ENCODE peak calls at places on chromosomes 13 and 19, in six cellular contexts. K is tibial nerve, G is spleen, A is Peyer's patch, U is uterus, S is stomach. R is an unnamed sample.

GRCh38 chr13:59413121-59413520 is 750.6 kb downstream of the DIAPH3 start:
- DNase-seq in A (no peak), G (no peak), U (no peak), K (no peak), S (no peak), R (no peak)

GRCh38 chr19:2507109-2507508 is 31.2 kb downstream of the GADD45B start:
- DNase-seq in S (peak), K (no peak), A (no peak), G (no peak), U (no peak), R (peak)

GRCh38 chr13:30224732-30225131 is 82.6 kb downstream of the KATNAL1 start:
- DNase-seq in G (no peak), A (no peak), K (no peak), U (no peak), S (no peak), R (no peak)

GRCh38 chr13:75263741-75264407 is 218.1 kb downstream of the TBC1D4 start:
- DNase-seq in A (no peak), G (no peak), U (no peak), S (no peak), K (no peak), R (no peak)

GRCh38 chr13:51942189-51942588 is 69.1 kb downstream of the ATP7B start:
- DNase-seq in S (peak), K (no peak), G (no peak), U (no peak), A (no peak), R (no peak)

GRCh38 chr19:20367811-20368294 is 197.7 kb downstream of the ZNF737 start:
- DNase-seq in K (no peak), S (peak), U (no peak), G (no peak), A (no peak), R (peak)

GRCh38 chr19:38658462-38659306 is 11.2 kb downstream of the ACTN4 start:
- DNase-seq in S (peak), G (no peak), U (peak), A (no peak), K (no peak), R (peak)

GRCh38 chr13:77565635-77566034 is 30.1 kb downstream of the SCEL start:
- DNase-seq in A (no peak), S (no peak), U (no peak), G (no peak), K (no peak), R (no peak)

GRCh38 chr19:29287061-29287460 is 74.1 kb upstream of the UQCRFS1 start:
- DNase-seq in U (no peak), A (no peak), G (no peak), K (no peak), S (no peak), R (no peak)

GRCh38 chr13:106899444-106899843 is 331.5 kb upstream of the ARGLU1 start:
- DNase-seq in S (no peak), K (no peak), G (no peak), U (no peak), A (no peak), R (no peak)

GRCh38 chr13:32823597-32823996 is 192.6 kb upstream of the KL start:
- DNase-seq in A (no peak), K (no peak), G (no peak), U (no peak), S (no peak), R (no peak)

GRCh38 chr19:14440049-14440448 is 6.9 kb downstream of the PKN1 start:
- DNase-seq in U (peak), G (peak), A (peak), S (peak), K (peak), R (peak)

GRCh38 chr13:77896536-77896935 is 22.1 kb downstream of the EDNRB start:
- DNase-seq in S (no peak), K (peak), U (peak), A (no peak), G (no peak), R (peak)

GRCh38 chr19:54207908-54208783 is 7.5 kb downstream of the RPS9 start:
- DNase-seq in A (peak), S (peak), G (peak), K (peak), U (peak), R (peak)

GRCh38 chr13:113009743-113010509 is 40.9 kb downstream of the MCF2L start:
- DNase-seq in U (no peak), K (no peak), G (no peak), A (no peak), S (no peak), R (no peak)

GRCh38 chr13:102392810-102393209 is 9.0 kb downstream of the FGF14 start:
- DNase-seq in K (no peak), U (no peak), G (no peak), S (no peak), A (no peak), R (no peak)

GRCh38 chr13:44181938-44182337 is 191.7 kb upstream of the SERP2 start:
- DNase-seq in S (no peak), A (no peak), G (no peak), U (no peak), K (no peak), R (no peak)

GRCh38 chr13:108859202-108860012 is 230.0 kb downstream of the MYO16 start:
- DNase-seq in K (no peak), A (no peak), S (no peak), G (no peak), U (no peak), R (no peak)

GRCh38 chr13:112767506-112768471 is 78.0 kb downstream of the ATP11A start:
- DNase-seq in G (no peak), S (no peak), K (no peak), U (no peak), A (peak), R (no peak)

GRCh38 chr19:19056636-19057275 is 7.0 kb upstream of the SLC25A42 start:
- DNase-seq in U (no peak), G (no peak), S (no peak), K (no peak), A (no peak), R (no peak)

GRCh38 chr13:39433705-39434104 is 169.3 kb downstream of the LHFPL6 start:
- DNase-seq in A (no peak), U (no peak), G (no peak), K (no peak), S (no peak), R (no peak)

GRCh38 chr19:20078696-20079095 is 896 bp downstream of the ZNF90 start:
- DNase-seq in A (no peak), U (peak), S (no peak), G (peak), K (peak), R (peak)

GRCh38 chr13:28100149-28101121 is at the start of gene FLT3:
- DNase-seq in A (peak), S (peak), U (no peak), G (peak), K (no peak), R (peak)

GRCh38 chr19:18266863-18267686 is 7.2 kb downstream of the IQCN start:
- DNase-seq in U (peak), K (no peak), G (no peak), A (no peak), S (no peak), R (no peak)

GRCh38 chr13:39773833-39774232 is 118.4 kb downstream of the COG6 start:
- DNase-seq in U (no peak), S (no peak), A (no peak), G (no peak), K (no peak), R (no peak)

GRCh38 chr19:18894254-18895037 is 1.5 kb downstream of the CERS1 start:
- DNase-seq in G (peak), K (no peak), A (no peak), U (peak), S (no peak), R (no peak)

GRCh38 chr19:22612316-22612715 is 21.8 kb upstream of the ZNF492 start:
- DNase-seq in S (no peak), A (no peak), U (no peak), K (no peak), G (no peak), R (no peak)

GRCh38 chr19:28067882-28068281 is 1145.1 kb downstream of the UQCRFS1 start:
- DNase-seq in A (no peak), G (no peak), U (no peak), S (no peak), K (no peak), R (no peak)

GRCh38 chr13:35566340-35566739 is 89.9 kb upstream of the MAB21L1 start:
- DNase-seq in G (no peak), S (no peak), U (no peak), A (no peak), K (no peak), R (no peak)

GRCh38 chr19:49415102-49415809 is 8.0 kb downstream of the PTH2 start:
- DNase-seq in A (no peak), K (no peak), U (no peak), G (no peak), S (no peak), R (no peak)

GRCh38 chr19:49419173-49419572 is 4.1 kb downstream of the PTH2 start:
- DNase-seq in K (no peak), U (no peak), G (no peak), A (no peak), S (no peak), R (no peak)

GRCh38 chr19:49415810-49416200 is 7.4 kb downstream of the PTH2 start:
- DNase-seq in G (no peak), S (no peak), A (no peak), U (no peak), K (no peak), R (no peak)

GRCh38 chr19:49414256-49414655 is 9.0 kb downstream of the PTH2 start:
- DNase-seq in K (no peak), S (no peak), U (no peak), G (no peak), A (no peak), R (no peak)

DNA sequence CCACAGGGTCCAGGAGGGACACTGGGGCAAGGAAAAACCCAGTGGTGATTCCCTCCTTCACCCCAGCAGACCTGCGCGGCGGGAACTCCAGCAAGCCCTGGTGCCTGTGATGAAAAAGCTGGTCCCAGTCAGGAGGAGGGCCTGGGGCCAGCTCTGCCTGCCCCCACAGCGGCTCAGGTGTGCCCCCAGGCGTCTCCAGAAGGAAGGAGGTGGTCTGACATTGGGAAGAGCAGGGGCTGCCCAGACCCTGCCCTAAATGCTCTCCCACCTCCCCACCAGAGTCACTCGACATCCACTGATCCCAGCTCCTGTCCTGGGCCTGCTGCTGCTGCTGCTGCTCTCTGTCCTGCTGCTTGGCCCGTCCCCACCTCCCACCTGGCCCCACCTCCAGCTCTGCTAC is 6.2 kb downstream of the PTH2 start:
- DNase-seq in U (no peak), S (no peak), G (no peak), K (no peak), A (no peak), R (no peak)
- H3K27ac ChIP-seq in U (no peak), S (no peak), G (no peak), K (no peak), A (no peak), R (no peak)

GRCh38 chr19:15463865-15464371 is 426 bp downstream of the RASAL3 start:
- DNase-seq in A (peak), S (peak), K (no peak), G (peak), U (no peak), R (no peak)
- TF ChIP-seq POLR2A in A (no peak), S (no peak), K (no peak), G (no peak), U (no peak), R (no peak)

GRCh38 chr19:23996549-23996948 is 81.9 kb downstream of the ZNF726 start:
- DNase-seq in G (no peak), K (no peak), S (no peak), A (no peak), U (no peak), R (no peak)
- TF ChIP-seq CTCF in G (no peak), K (no peak), S (peak), A (no peak), U (no peak), R (no peak)

GRCh38 chr13:76319921-76320320 is 566.3 kb downstream of the KCTD12 start:
- DNase-seq in U (no peak), S (no peak), A (no peak), G (no peak), K (no peak), R (no peak)
- H3K27ac ChIP-seq in U (no peak), S (no peak), A (no peak), G (no peak), K (no peak), R (no peak)

GRCh38 chr13:111114362-111115050 is 604 bp upstream of the ARHGEF7 start:
- DNase-seq in U (peak), S (no peak), A (no peak), K (peak), G (peak), R (peak)

GRCh38 chr13:111117289-111117688 is 2.2 kb downstream of the ARHGEF7 start:
- DNase-seq in S (no peak), K (no peak), G (no peak), U (no peak), A (no peak), R (no peak)

GRCh38 chr13:111115841-111116500 is 861 bp downstream of the ARHGEF7 start:
- DNase-seq in K (peak), S (no peak), A (no peak), G (no peak), U (peak), R (peak)

GRCh38 chr13:111116830-111117229 is 1.7 kb downstream of the ARHGEF7 start:
- DNase-seq in A (no peak), K (no peak), G (no peak), S (no peak), U (no peak), R (no peak)

GRCh38 chr13:111115051-111115840 is at the start of gene ARHGEF7:
- DNase-seq in G (no peak), A (no peak), S (no peak), K (no peak), U (no peak), R (no peak)
- TF ChIP-seq POLR2A in G (no peak), A (no peak), S (no peak), K (no peak), U (no peak), R (no peak)

R was measured in body of pancreas.